ENCODE peak calls at places on chromosomes 11 and 22, in five cellular contexts. K, V, A, B and T are unnamed samples.

GRCh38 chr11:120248551-120249278 is 8.8 kb downstream of the POU2F3 start:
- DNase-seq in K (no peak), V (no peak), B (no peak), A (peak; percentile 71), T (no peak)

GRCh38 chr11:103961010-103961409 is 75.4 kb upstream of the DDI1 start:
- DNase-seq in B (no peak), V (no peak), A (peak; percentile 73), K (no peak), T (no peak)

GRCh38 chr22:35037089-35037488 is 28.9 kb upstream of the ISX start:
- DNase-seq in A (no peak), B (no peak), K (no peak), V (no peak), T (no peak)

GRCh38 chr22:39690901-39691620 is 120.5 kb downstream of the CACNA1I start:
- DNase-seq in K (no peak), A (no peak), V (no peak), B (no peak), T (no peak)

GRCh38 chr11:117604349-117604995 is 192.5 kb downstream of the DSCAML1 start:
- DNase-seq in V (no peak), B (no peak), A (peak; percentile 8), K (no peak), T (no peak)

GRCh38 chr11:96045622-96046456 is 121.9 kb upstream of the MTMR2 start:
- DNase-seq in B (peak; percentile 68), V (peak; percentile 67), K (peak; percentile 42), A (peak; percentile 87), T (no peak)

GRCh38 chr11:3802016-3802790 is 4.8 kb upstream of the NUP98 start:
- DNase-seq in V (no peak), K (no peak), B (no peak), A (peak; percentile 45), T (no peak)

GRCh38 chr22:44033689-44034088 is 9.6 kb downstream of the PARVB start:
- DNase-seq in A (no peak), V (no peak), B (no peak), K (no peak), T (no peak)

GRCh38 chr22:44735518-44736428 is 16.6 kb upstream of the ARHGAP8 start:
- DNase-seq in V (peak; percentile 83), K (peak; percentile 84), B (peak; percentile 65), A (no peak), T (peak; percentile 89)

GRCh38 chr11:119886667-119887230 is 157.7 kb upstream of the NECTIN1 start:
- DNase-seq in K (no peak), V (no peak), B (no peak), A (no peak), T (no peak)

GRCh38 chr11:102400603-102401002 is 52.0 kb downstream of the TMEM123 start:
- DNase-seq in A (no peak), V (no peak), B (no peak), K (no peak), T (no peak)

GRCh38 chr11:68741536-68741935 is 9.8 kb downstream of the TESMIN start:
- DNase-seq in K (no peak), B (no peak), V (no peak), A (peak; percentile 33), T (no peak)

GRCh38 chr11:36478700-36479329 is 31.3 kb downstream of the TRAF6 start:
- DNase-seq in K (no peak), V (no peak), B (no peak), A (peak; percentile 43), T (no peak)

GRCh38 chr11:93208663-93209270 is 11.0 kb upstream of the SLC36A4 start:
- DNase-seq in K (no peak), A (no peak), V (no peak), B (no peak), T (no peak)

GRCh38 chr11:65814131-65814959 is 19.4 kb upstream of the SNX32 start:
- DNase-seq in K (peak; percentile 35), B (no peak), V (no peak), A (no peak), T (peak; percentile 74)

GRCh38 chr11:113474362-113475159 is 637 bp downstream of the DRD2 start:
- DNase-seq in K (peak; percentile 74), V (peak; percentile 81), A (peak; percentile 71), B (peak; percentile 51), T (peak; percentile 82)

GRCh38 chr11:19316434-19316833 is 75.7 kb upstream of the E2F8 start:
- DNase-seq in A (peak; percentile 8), B (peak; percentile 64), V (peak; percentile 21), K (no peak), T (no peak)

GRCh38 chr11:79253280-79253679 is 187.6 kb downstream of the TENM4 start:
- DNase-seq in K (no peak), A (no peak), B (no peak), V (no peak), T (no peak)

GRCh38 chr11:75301602-75302345 is 49.7 kb downstream of the ARRB1 start:
- DNase-seq in V (no peak), A (no peak), K (peak; percentile 83), B (no peak), T (no peak)

GRCh38 chr11:132621976-132622375 is 910.3 kb downstream of the OPCML start:
- DNase-seq in K (no peak), B (no peak), V (no peak), A (peak; percentile 44), T (no peak)

GRCh38 chr22:39748877-39749276 is 144.7 kb downstream of the ENTHD1 start:
- DNase-seq in B (no peak), K (no peak), V (no peak), A (peak; percentile 61), T (no peak)

GRCh38 chr11:4697583-4697982 is at the start of gene OR51E2:
- DNase-seq in A (peak; percentile 28), V (no peak), K (no peak), B (no peak), T (no peak)

GRCh38 chr11:116312560-116313340 is 460.0 kb downstream of the BUD13 start:
- DNase-seq in V (peak; percentile 76), B (peak; percentile 75), K (peak; percentile 82), A (peak; percentile 63), T (peak; percentile 90)

GRCh38 chr22:41920271-41920976 is 5.5 kb upstream of the SHISA8 start:
- DNase-seq in B (no peak), V (no peak), K (no peak), A (no peak), T (no peak)

GRCh38 chr22:35517207-35517606 is 23.4 kb upstream of the RASD2 start:
- DNase-seq in A (no peak), K (no peak), V (no peak), B (no peak), T (no peak)

GRCh38 chr22:39209756-39210155 is 35.0 kb downstream of the PDGFB start:
- DNase-seq in B (no peak), K (no peak), V (no peak), A (no peak), T (peak; percentile 60)

GRCh38 chr11:118892515-118892914 is 8.8 kb downstream of the CXCR5 start:
- DNase-seq in A (no peak), K (no peak), B (no peak), V (no peak), T (no peak)

GRCh38 chr22:37043828-37044538 is 7.6 kb upstream of the KCTD17 start:
- DNase-seq in B (no peak), V (no peak), K (peak; percentile 88), A (peak; percentile 45), T (peak; percentile 90)

GRCh38 chr11:124108158-124108557 is 7.1 kb upstream of the VWA5A start:
- DNase-seq in A (peak; percentile 28), V (no peak), B (no peak), K (no peak), T (no peak)

GRCh38 chr22:31754813-31755212 is 994 bp downstream of the DEPDC5 start:
- DNase-seq in V (no peak), A (no peak), B (no peak), K (no peak), T (no peak)
- TF ChIP-seq CTCF in V (no peak), A (no peak), B (no peak), K (no peak), T (no peak)

GRCh38 chr11:58762284-58763119 is 30.8 kb upstream of the GLYAT start:
- DNase-seq in A (no peak), V (no peak), B (no peak), K (no peak), T (no peak)
- H3K9me3 ChIP-seq in A (no peaks in the 10 kb centered on the region), V (no peaks in the 10 kb centered on the region), B (no peaks in the 10 kb centered on the region), K (no peaks in the 10 kb centered on the region), T (no peaks in the 10 kb centered on the region)

GRCh38 chr11:82315093-82315492 is 418.6 kb downstream of the FAM181B start:
- DNase-seq in A (no peak), B (no peak), K (no peak), V (peak; percentile 20), T (no peak)
- TF ChIP-seq CTCF in A (no peak), B (no peak), K (no peak), V (no peak), T (peak; percentile 36)

DNA sequence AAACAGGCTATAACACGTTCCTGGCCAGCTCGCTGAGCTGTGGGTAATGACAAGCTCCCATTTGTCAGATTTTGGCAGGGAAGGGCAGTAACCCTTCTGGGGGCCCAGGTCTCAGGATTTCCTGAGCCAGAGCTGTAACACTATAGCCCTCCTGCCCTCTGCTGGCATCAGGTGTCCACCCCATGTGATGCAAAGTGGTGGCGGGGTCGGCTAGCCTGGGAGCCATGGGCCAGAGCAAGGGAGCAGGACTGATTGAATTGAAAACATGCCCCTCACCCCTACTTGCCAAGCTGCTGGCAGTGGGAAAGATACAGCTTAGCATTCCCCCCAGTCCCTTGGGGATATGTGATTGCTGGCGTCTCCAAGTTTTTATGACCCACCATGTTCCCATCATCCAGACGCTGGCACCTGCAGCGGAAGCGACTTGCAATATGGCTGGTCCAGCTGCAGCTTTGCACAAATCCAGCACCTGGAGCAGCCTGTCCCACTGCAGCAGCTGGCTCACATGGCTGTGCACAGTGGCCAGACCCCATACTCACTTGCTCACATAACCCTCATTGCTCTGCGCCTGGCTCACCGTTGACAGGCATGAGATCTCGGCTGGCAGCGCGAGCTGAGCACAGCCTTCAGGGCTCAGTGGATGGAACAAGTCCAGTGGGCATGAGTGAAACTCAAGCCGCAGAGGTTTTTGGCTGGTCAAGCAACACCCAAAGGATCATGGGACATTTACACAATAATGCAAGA is 1147.8 kb downstream of the JRKL start:
- DNase-seq in K (no peak), V (no peak), B (no peak), A (no peak), T (no peak)
- H3K9me3 ChIP-seq in K (peaks cover 15% of the 10 kb centered on the region), V (no peaks in the 10 kb centered on the region), B (no peaks in the 10 kb centered on the region), A (no peaks in the 10 kb centered on the region), T (no peaks in the 10 kb centered on the region)

GRCh38 chr11:10459029-10459970 is 4.2 kb downstream of the AMPD3 start:
- DNase-seq in K (no peak), B (no peak), V (no peak), A (no peak), T (no peak)
- TF ChIP-seq CTCF in K (no peak), B (no peak), V (no peak), A (no peak), T (no peak)

DNA sequence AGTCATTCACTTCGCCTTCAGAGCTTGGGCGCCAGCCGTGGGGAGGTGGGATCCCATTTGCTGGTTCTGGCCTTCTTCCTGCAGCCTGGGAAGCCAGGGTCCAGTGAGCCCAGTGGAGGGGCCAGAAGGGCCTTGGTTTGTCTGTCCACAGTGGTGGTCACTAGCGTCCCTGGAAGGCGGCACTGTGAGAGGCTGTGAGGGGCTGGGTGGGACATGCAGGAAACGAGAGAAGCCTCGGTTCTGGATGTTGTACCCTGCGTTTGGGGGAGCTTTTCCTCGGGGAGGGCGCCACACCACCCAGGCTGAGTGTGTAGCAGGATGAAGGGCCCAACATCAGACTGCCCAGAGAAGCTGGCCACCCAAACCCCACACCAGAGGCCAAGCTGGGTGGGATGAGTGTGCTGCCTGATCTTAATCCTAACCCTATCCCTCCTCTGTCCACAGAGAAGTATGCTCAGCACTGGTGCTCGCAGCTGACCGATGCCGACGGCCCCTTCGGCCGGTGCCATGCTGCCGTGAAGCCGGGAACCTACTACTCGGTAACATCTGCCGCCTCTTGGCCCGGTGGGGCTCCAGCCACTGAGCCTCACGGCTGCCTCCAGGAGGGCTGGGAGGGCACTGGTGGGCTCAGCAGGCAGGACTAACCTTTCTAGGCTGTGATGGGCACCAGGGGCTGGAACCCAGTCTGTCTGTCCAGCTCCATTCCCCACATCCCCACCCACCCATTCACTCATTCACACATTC is 14.4 kb downstream of the MUC5AC start:
- DNase-seq in A (no peak), B (no peak), K (no peak), V (no peak), T (no peak)
- H3K9me3 ChIP-seq in A (peaks cover 3% of the 10 kb centered on the region), B (no peaks in the 10 kb centered on the region), K (no peaks in the 10 kb centered on the region), V (no peaks in the 10 kb centered on the region), T (no peaks in the 10 kb centered on the region)